ENCODE peak calls at places on chromosomes 2 and 18, in six cellular contexts. A is spleen, G is A549, E is HepG2, R is H1, F is IMR-90. H is an unnamed sample. For H3K4me1, the result is how much of the 10 kb centered on the place peaks cover.

GRCh38 chr2:11370377-11371098 is 26.1 kb upstream of the ROCK2 start:
- DNase-seq in F (peak), E (peak), R (no peak), A (no peak), G (peak), H (no peak)

GRCh38 chr2:160232905-160233475 is 32.9 kb upstream of the ITGB6 start:
- DNase-seq in F (peak), A (no peak), R (no peak), G (no peak), E (no peak), H (no peak)

GRCh38 chr18:59142274-59142673 is 2.6 kb downstream of the SEC11C start:
- DNase-seq in E (no peak), G (no peak), R (no peak), F (no peak), A (no peak), H (no peak)

GRCh38 chr18:14086459-14087231 is 45.6 kb downstream of the ZNF519 start:
- DNase-seq in G (peak), R (peak), F (peak), A (no peak), E (peak), H (no peak)

GRCh38 chr2:158845869-158846268 is 50.8 kb downstream of the DAPL1 start:
- DNase-seq in G (no peak), F (no peak), E (no peak), R (no peak), A (no peak), H (no peak)

GRCh38 chr2:144886847-144887246 is 366.9 kb upstream of the ZEB2 start:
- DNase-seq in E (no peak), R (no peak), G (no peak), A (no peak), F (no peak), H (peak)

GRCh38 chr18:75204262-75204977 is 4.5 kb downstream of the PTGR3 start:
- DNase-seq in A (no peak), E (no peak), G (no peak), R (peak), F (peak), H (no peak)

GRCh38 chr18:27772081-27772480 is 404.8 kb downstream of the CDH2 start:
- DNase-seq in F (no peak), G (no peak), A (no peak), R (no peak), E (no peak), H (no peak)

GRCh38 chr2:64439194-64439593 is 14.8 kb upstream of the LGALSL start:
- DNase-seq in G (no peak), E (no peak), A (no peak), R (no peak), F (no peak), H (no peak)

GRCh38 chr2:51981813-51982212 is 949.9 kb upstream of the NRXN1 start:
- DNase-seq in R (no peak), F (peak), A (no peak), E (no peak), G (peak), H (no peak)

GRCh38 chr18:74286106-74286856 is 5.5 kb downstream of the CYB5A start:
- DNase-seq in G (no peak), A (no peak), E (no peak), F (peak), R (no peak), H (no peak)

GRCh38 chr18:13481331-13481730 is 245.0 kb downstream of the FAM210A start:
- DNase-seq in F (no peak), G (no peak), A (no peak), R (no peak), E (no peak), H (no peak)

GRCh38 chr2:235414422-235414821 is 79.4 kb upstream of the AGAP1 start:
- DNase-seq in G (no peak), F (no peak), R (no peak), A (no peak), E (no peak), H (no peak)

GRCh38 chr2:223725494-223725893 is 111.9 kb downstream of the AP1S3 start:
- DNase-seq in R (peak), E (peak), G (peak), A (peak), F (peak), H (peak)

GRCh38 chr2:119149611-119150010 is 8.9 kb downstream of the C1QL2 start:
- DNase-seq in R (no peak), F (no peak), G (no peak), A (no peak), E (no peak), H (no peak)

GRCh38 chr2:18178736-18179349 is 300.4 kb downstream of the KCNS3 start:
- DNase-seq in F (peak), R (peak), G (peak), A (no peak), E (peak), H (no peak)

GRCh38 chr2:26649322-26649721 is 8.2 kb upstream of the CIB4 start:
- DNase-seq in F (no peak), R (no peak), E (no peak), G (no peak), A (peak), H (no peak)

GRCh38 chr2:135916232-135916631 is 40.0 kb upstream of the MCM6 start:
- DNase-seq in G (peak), R (no peak), F (peak), A (no peak), E (peak), H (no peak)

GRCh38 chr2:20484810-20485611 is 38.1 kb downstream of the RHOB start:
- DNase-seq in F (no peak), G (no peak), A (no peak), E (no peak), R (no peak), H (peak)

GRCh38 chr18:44682181-44682870 is 1.6 kb downstream of the SETBP1 start:
- DNase-seq in A (no peak), R (peak), E (no peak), F (no peak), G (no peak), H (peak)

GRCh38 chr2:44459754-44460153 is 98.0 kb downstream of the CAMKMT start:
- DNase-seq in F (no peak), R (no peak), G (no peak), E (no peak), A (no peak), H (no peak)

GRCh38 chr2:54516842-54517241 is 60.7 kb downstream of the SPTBN1 start:
- DNase-seq in A (no peak), E (no peak), G (no peak), R (no peak), F (no peak), H (no peak)

GRCh38 chr2:231648579-231649174 is 56.0 kb downstream of the TEX44 start:
- DNase-seq in F (peak), A (peak), R (peak), G (peak), E (peak), H (peak)

GRCh38 chr2:42171396-42171971 is 2.3 kb downstream of the EML4 start:
- DNase-seq in E (peak), F (peak), R (no peak), G (no peak), A (no peak), H (no peak)

GRCh38 chr2:186605041-186605440 is 15.2 kb downstream of the ITGAV start:
- DNase-seq in A (no peak), E (no peak), F (no peak), G (no peak), R (no peak), H (no peak)

GRCh38 chr18:79943608-79944125 is 7.8 kb downstream of the SLC66A2 start:
- DNase-seq in E (no peak), G (no peak), R (no peak), F (no peak), A (peak), H (peak)

GRCh38 chr2:181178823-181179412 is 198.5 kb downstream of the UBE2E3 start:
- DNase-seq in F (no peak), A (no peak), G (peak), E (peak), R (no peak), H (no peak)

GRCh38 chr18:29531746-29532145 is 1354.8 kb upstream of the CDH2 start:
- DNase-seq in R (no peak), F (no peak), E (no peak), G (no peak), A (no peak), H (no peak)

GRCh38 chr2:134019871-134020270 is 234.0 kb upstream of the MGAT5 start:
- DNase-seq in F (no peak), G (no peak), E (no peak), R (no peak), A (no peak), H (no peak)

GRCh38 chr2:70995227-70995729 is 605 bp upstream of the TEX261 start:
- DNase-seq in R (no peak), F (peak), A (peak), E (peak), G (peak), H (peak)

GRCh38 chr2:9311488-9311887 is 104.9 kb downstream of the ASAP2 start:
- DNase-seq in R (no peak), G (no peak), A (no peak), E (no peak), F (peak), H (peak)

GRCh38 chr2:179106342-179107178 is 56.6 kb upstream of the CCDC141 start:
- DNase-seq in A (no peak), R (no peak), G (peak), F (peak), E (peak), H (peak)

GRCh38 chr2:173623411-173624076 is 268.9 kb downstream of the CDCA7 start:
- DNase-seq in G (no peak), R (no peak), F (no peak), A (no peak), E (no peak), H (no peak)

GRCh38 chr2:100893753-100894530 is 74.0 kb downstream of the NPAS2 start:
- DNase-seq in A (no peak), E (peak), F (no peak), R (no peak), G (peak), H (no peak)

GRCh38 chr2:230077851-230078547 is 9.3 kb upstream of the SLC16A14 start:
- DNase-seq in R (peak), A (no peak), G (no peak), F (no peak), E (no peak), H (no peak)

GRCh38 chr18:66548747-66549146 is 55.1 kb downstream of the CDH19 start:
- DNase-seq in F (no peak), E (no peak), G (no peak), R (no peak), A (no peak), H (no peak)

DNA sequence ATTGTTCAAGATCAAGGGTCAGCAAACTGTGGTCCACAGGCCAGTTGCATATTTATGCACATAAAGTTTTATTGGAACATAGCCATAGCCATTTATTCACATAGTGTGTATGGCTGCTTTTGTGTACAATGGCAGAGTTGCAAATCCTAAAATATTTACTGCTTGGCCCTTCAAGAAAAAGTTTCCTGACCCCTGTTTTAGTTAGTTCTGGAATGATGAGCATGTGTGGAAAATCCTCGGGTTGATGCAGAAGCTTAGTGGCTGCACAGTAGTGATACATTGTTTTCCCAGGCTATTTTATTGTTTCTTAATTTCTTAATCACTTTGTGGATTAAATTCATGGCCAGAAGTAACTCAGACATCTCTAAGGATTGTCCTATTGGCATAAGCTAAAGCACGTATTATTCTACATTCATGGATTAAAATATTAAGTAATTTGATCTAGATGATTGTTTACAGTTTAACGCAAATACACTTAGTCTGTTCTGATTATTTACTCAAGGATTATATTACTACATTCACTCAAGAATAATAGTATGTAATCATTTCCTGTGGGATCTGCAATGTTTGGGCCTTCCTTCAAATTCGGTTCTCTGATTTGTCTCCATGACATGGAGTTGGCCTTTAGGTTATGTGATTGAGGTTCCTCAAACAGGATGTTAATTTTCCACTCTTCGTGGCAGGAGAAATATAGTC is 165.5 kb downstream of the TMEM247 start:
- DNase-seq in G (peak), A (no peak), F (peak), R (no peak), E (no peak), H (no peak)
- H3K4me1 ChIP-seq in G (half or more), A (under half), F (under half), R (under half), E (under half), H (under half)

DNA sequence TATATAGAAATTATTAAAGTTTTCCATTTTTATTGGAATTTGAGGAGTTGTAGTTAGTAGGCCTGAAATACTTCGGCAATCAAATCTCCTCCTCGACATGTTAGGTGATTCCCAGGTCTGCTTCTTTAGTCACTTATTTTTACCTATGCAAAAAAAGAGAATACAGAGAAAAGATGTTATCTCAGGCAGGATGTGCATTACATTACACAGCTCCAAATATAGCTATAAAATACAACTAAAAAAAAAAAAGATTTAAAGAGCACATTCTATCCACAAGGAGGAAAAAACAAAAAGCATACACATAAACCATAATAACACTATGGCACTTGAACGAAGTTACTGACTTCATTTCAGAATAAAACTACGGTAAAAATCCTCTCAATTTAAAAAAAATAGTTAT is 8.1 kb downstream of the STK17B start:
- DNase-seq in A (no peak), F (no peak), E (no peak), G (no peak), R (no peak), H (no peak)
- TF ChIP-seq POLR2A in A (no peak), F (no peak), E (no peak), G (no peak), R (no peak), H (no peak)

GRCh38 chr2:36358317-36358659 is 2.7 kb downstream of the CRIM1 start:
- DNase-seq in G (no peak), R (no peak), A (no peak), F (peak), E (no peak), H (no peak)
- H3K4me3 ChIP-seq in G (peak), R (peak), A (peak), F (peak), E (peak), H (peak)

GRCh38 chr2:112170495-112170894 is 32.3 kb downstream of the FBLN7 start:
- DNase-seq in E (no peak), G (no peak), R (no peak), A (no peak), F (no peak), H (no peak)

GRCh38 chr2:112173646-112174319 is 35.6 kb downstream of the FBLN7 start:
- DNase-seq in E (peak), G (no peak), A (no peak), F (no peak), R (no peak), H (no peak)

GRCh38 chr2:112174383-112174782 is 36.2 kb downstream of the FBLN7 start:
- DNase-seq in A (no peak), R (no peak), G (no peak), F (no peak), E (no peak), H (no peak)

GRCh38 chr2:112175333-112175732 is 37.1 kb downstream of the FBLN7 start:
- DNase-seq in E (no peak), A (no peak), G (no peak), F (no peak), R (no peak), H (no peak)

GRCh38 chr2:112175958-112176573 is 37.9 kb downstream of the FBLN7 start:
- DNase-seq in F (no peak), R (no peak), E (no peak), G (no peak), A (no peak), H (no peak)
- H3K4me1 ChIP-seq in F (under half), R (under half), E (under half), G (under half), A (under half), H (under half)

GRCh38 chr2:240136013-240136670 is at the start of gene COPS9:
- DNase-seq in R (peak), G (peak), F (peak), E (peak), A (peak), H (peak)
- TF ChIP-seq POLR2A in R (peak), G (peak), F (peak), E (peak), A (no peak), H (no peak)

DNA sequence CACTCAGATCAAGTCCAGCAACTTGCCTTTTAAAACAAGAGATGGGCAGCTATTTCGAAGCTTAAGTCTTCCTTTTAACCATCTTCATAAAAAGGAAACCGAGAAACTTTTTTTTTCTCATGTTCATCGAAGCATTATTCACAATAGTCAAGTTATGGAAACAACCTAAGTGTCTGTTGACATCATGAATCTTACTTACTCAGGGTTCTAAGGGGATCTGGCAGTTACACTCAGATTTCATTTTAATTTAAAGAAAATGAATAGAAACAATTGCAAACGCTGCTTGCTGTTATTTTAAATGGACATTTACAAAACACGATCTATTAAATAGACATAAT is 172.5 kb upstream of the TRIB2 start:
- DNase-seq in F (no peak), E (no peak), A (no peak), G (no peak), R (no peak), H (no peak)
- H3K4me3 ChIP-seq in F (no peak), E (no peak), A (no peak), G (no peak), R (no peak), H (no peak)